ENCODE peak calls at places on chromosome 20, in ten cellular contexts. One of them, this sample, is unnamed.

GRCh38 chr20:17721802-17722486 is 22.2 kb downstream of the BANF2 start:
- DNase-seq in mesendoderm: peak
- DNase-seq in AG09319: no peak
- DNase-seq in skeletal muscle cell: no peak
- DNase-seq in fibroblast of pulmonary artery: peak
- DNase-seq in MG63: no peak
- DNase-seq in nucleus accumbens: no peak
- DNase-seq in GM23248: peak
- DNase-seq in NCI-H1436: no peak
- DNase-seq in left lung: no peak
- DNase-seq in this sample: no peak

GRCh38 chr20:57618091-57618765 is 2.0 kb downstream of the ZBP1 start:
- DNase-seq in mesendoderm: peak
- DNase-seq in AG09319: no peak
- DNase-seq in skeletal muscle cell: no peak
- DNase-seq in fibroblast of pulmonary artery: no peak
- DNase-seq in MG63: peak
- DNase-seq in nucleus accumbens: no peak
- DNase-seq in GM23248: peak
- DNase-seq in NCI-H1436: no peak
- DNase-seq in left lung: peak
- DNase-seq in this sample: no peak

GRCh38 chr20:35972445-35972844 is 4.1 kb downstream of the CNBD2 start:
- DNase-seq in mesendoderm: no peak
- DNase-seq in AG09319: no peak
- DNase-seq in skeletal muscle cell: no peak
- DNase-seq in fibroblast of pulmonary artery: no peak
- DNase-seq in MG63: no peak
- DNase-seq in nucleus accumbens: no peak
- DNase-seq in GM23248: peak
- DNase-seq in NCI-H1436: no peak
- DNase-seq in left lung: no peak
- DNase-seq in this sample: peak

GRCh38 chr20:13098720-13099355 is 90.1 kb downstream of the SPTLC3 start:
- DNase-seq in mesendoderm: no peak
- DNase-seq in AG09319: no peak
- DNase-seq in skeletal muscle cell: no peak
- DNase-seq in fibroblast of pulmonary artery: no peak
- DNase-seq in MG63: no peak
- DNase-seq in nucleus accumbens: no peak
- DNase-seq in GM23248: no peak
- DNase-seq in NCI-H1436: no peak
- DNase-seq in left lung: no peak
- DNase-seq in this sample: no peak

GRCh38 chr20:48339147-48339985 is 488.4 kb downstream of the PREX1 start:
- DNase-seq in mesendoderm: no peak
- DNase-seq in AG09319: no peak
- DNase-seq in skeletal muscle cell: peak
- DNase-seq in fibroblast of pulmonary artery: peak
- DNase-seq in MG63: peak
- DNase-seq in nucleus accumbens: no peak
- DNase-seq in GM23248: peak
- DNase-seq in NCI-H1436: no peak
- DNase-seq in left lung: no peak
- DNase-seq in this sample: peak

GRCh38 chr20:57526067-57526884 is 1.3 kb upstream of the CTCFL start:
- DNase-seq in mesendoderm: peak
- DNase-seq in AG09319: no peak
- DNase-seq in skeletal muscle cell: no peak
- DNase-seq in fibroblast of pulmonary artery: no peak
- DNase-seq in MG63: no peak
- DNase-seq in nucleus accumbens: no peak
- DNase-seq in GM23248: no peak
- DNase-seq in NCI-H1436: peak
- DNase-seq in left lung: no peak
- DNase-seq in this sample: no peak

GRCh38 chr20:18989736-18990474 is 176.3 kb downstream of the SCP2D1 start:
- DNase-seq in mesendoderm: no peak
- DNase-seq in AG09319: no peak
- DNase-seq in skeletal muscle cell: no peak
- DNase-seq in fibroblast of pulmonary artery: no peak
- DNase-seq in MG63: no peak
- DNase-seq in nucleus accumbens: no peak
- DNase-seq in GM23248: no peak
- DNase-seq in NCI-H1436: no peak
- DNase-seq in left lung: no peak
- DNase-seq in this sample: no peak

GRCh38 chr20:11682285-11682684 is 235.4 kb upstream of the BTBD3 start:
- DNase-seq in mesendoderm: no peak
- DNase-seq in AG09319: no peak
- DNase-seq in skeletal muscle cell: no peak
- DNase-seq in fibroblast of pulmonary artery: no peak
- DNase-seq in MG63: no peak
- DNase-seq in nucleus accumbens: no peak
- DNase-seq in GM23248: no peak
- DNase-seq in NCI-H1436: no peak
- DNase-seq in left lung: no peak
- DNase-seq in this sample: no peak

GRCh38 chr20:50373674-50374286 is 136.4 kb upstream of the PTPN1 start:
- DNase-seq in mesendoderm: peak
- DNase-seq in AG09319: no peak
- DNase-seq in skeletal muscle cell: no peak
- DNase-seq in fibroblast of pulmonary artery: peak
- DNase-seq in MG63: peak
- DNase-seq in nucleus accumbens: no peak
- DNase-seq in GM23248: peak
- DNase-seq in NCI-H1436: no peak
- DNase-seq in left lung: no peak
- DNase-seq in this sample: no peak

GRCh38 chr20:46563170-46563847 is 12.9 kb upstream of the OCSTAMP start:
- DNase-seq in mesendoderm: peak
- DNase-seq in AG09319: no peak
- DNase-seq in skeletal muscle cell: no peak
- DNase-seq in fibroblast of pulmonary artery: no peak
- DNase-seq in MG63: no peak
- DNase-seq in nucleus accumbens: no peak
- DNase-seq in GM23248: no peak
- DNase-seq in NCI-H1436: no peak
- DNase-seq in left lung: no peak
- DNase-seq in this sample: no peak

GRCh38 chr20:33914871-33915270 is 78.8 kb upstream of the RALY start:
- DNase-seq in mesendoderm: no peak
- DNase-seq in AG09319: no peak
- DNase-seq in skeletal muscle cell: no peak
- DNase-seq in fibroblast of pulmonary artery: peak
- DNase-seq in MG63: peak
- DNase-seq in nucleus accumbens: no peak
- DNase-seq in GM23248: peak
- DNase-seq in NCI-H1436: peak
- DNase-seq in left lung: no peak
- DNase-seq in this sample: no peak

GRCh38 chr20:6635034-6635736 is 132.3 kb upstream of the BMP2 start:
- DNase-seq in mesendoderm: no peak
- DNase-seq in AG09319: no peak
- DNase-seq in skeletal muscle cell: no peak
- DNase-seq in fibroblast of pulmonary artery: no peak
- DNase-seq in MG63: no peak
- DNase-seq in nucleus accumbens: no peak
- DNase-seq in GM23248: no peak
- DNase-seq in NCI-H1436: no peak
- DNase-seq in left lung: no peak
- DNase-seq in this sample: no peak

GRCh38 chr20:13008761-13009681 is at the start of gene SPTLC3:
- DNase-seq in mesendoderm: peak
- DNase-seq in AG09319: no peak
- DNase-seq in skeletal muscle cell: peak
- DNase-seq in fibroblast of pulmonary artery: peak
- DNase-seq in MG63: peak
- DNase-seq in nucleus accumbens: no peak
- DNase-seq in GM23248: peak
- DNase-seq in NCI-H1436: no peak
- DNase-seq in left lung: peak
- DNase-seq in this sample: peak

GRCh38 chr20:1212607-1213396 is 9.5 kb downstream of the C20orf202 start:
- DNase-seq in mesendoderm: peak
- DNase-seq in AG09319: peak
- DNase-seq in skeletal muscle cell: peak
- DNase-seq in fibroblast of pulmonary artery: peak
- DNase-seq in MG63: peak
- DNase-seq in nucleus accumbens: peak
- DNase-seq in GM23248: peak
- DNase-seq in NCI-H1436: peak
- DNase-seq in left lung: peak
- DNase-seq in this sample: peak

GRCh38 chr20:1907586-1907985 is 12.4 kb downstream of the SIRPA start:
- DNase-seq in mesendoderm: no peak
- DNase-seq in AG09319: no peak
- DNase-seq in skeletal muscle cell: peak
- DNase-seq in fibroblast of pulmonary artery: peak
- DNase-seq in MG63: peak
- DNase-seq in nucleus accumbens: no peak
- DNase-seq in GM23248: peak
- DNase-seq in NCI-H1436: no peak
- DNase-seq in left lung: no peak
- DNase-seq in this sample: peak

GRCh38 chr20:13205848-13206434 is 15.1 kb upstream of the ISM1 start:
- DNase-seq in mesendoderm: no peak
- DNase-seq in AG09319: no peak
- DNase-seq in skeletal muscle cell: no peak
- DNase-seq in fibroblast of pulmonary artery: no peak
- DNase-seq in MG63: no peak
- DNase-seq in nucleus accumbens: no peak
- DNase-seq in GM23248: no peak
- DNase-seq in NCI-H1436: no peak
- DNase-seq in left lung: no peak
- DNase-seq in this sample: no peak

GRCh38 chr20:33415948-33416347 is 14.6 kb upstream of the CDK5RAP1 start:
- DNase-seq in mesendoderm: peak
- DNase-seq in AG09319: no peak
- DNase-seq in skeletal muscle cell: no peak
- DNase-seq in fibroblast of pulmonary artery: peak
- DNase-seq in MG63: no peak
- DNase-seq in nucleus accumbens: no peak
- DNase-seq in GM23248: peak
- DNase-seq in NCI-H1436: no peak
- DNase-seq in left lung: no peak
- DNase-seq in this sample: no peak

GRCh38 chr20:63454729-63455567 is 17.5 kb downstream of the KCNQ2 start:
- DNase-seq in mesendoderm: peak
- DNase-seq in AG09319: no peak
- DNase-seq in skeletal muscle cell: no peak
- DNase-seq in fibroblast of pulmonary artery: no peak
- DNase-seq in MG63: no peak
- DNase-seq in nucleus accumbens: no peak
- DNase-seq in GM23248: no peak
- DNase-seq in NCI-H1436: peak
- DNase-seq in left lung: no peak
- DNase-seq in this sample: no peak

GRCh38 chr20:23332467-23332866 is 18.1 kb upstream of the NXT1 start:
- DNase-seq in mesendoderm: no peak
- DNase-seq in AG09319: no peak
- DNase-seq in skeletal muscle cell: no peak
- DNase-seq in fibroblast of pulmonary artery: no peak
- DNase-seq in MG63: no peak
- DNase-seq in nucleus accumbens: no peak
- DNase-seq in GM23248: no peak
- DNase-seq in NCI-H1436: no peak
- DNase-seq in left lung: no peak
- DNase-seq in this sample: no peak

GRCh38 chr20:22999756-23000155 is 35.4 kb upstream of the SSTR4 start:
- DNase-seq in mesendoderm: no peak
- DNase-seq in AG09319: no peak
- DNase-seq in skeletal muscle cell: no peak
- DNase-seq in fibroblast of pulmonary artery: no peak
- DNase-seq in MG63: peak
- DNase-seq in nucleus accumbens: no peak
- DNase-seq in GM23248: peak
- DNase-seq in NCI-H1436: no peak
- DNase-seq in left lung: no peak
- DNase-seq in this sample: peak

GRCh38 chr20:56986931-56987720 is 279.3 kb downstream of the BMP7 start:
- DNase-seq in mesendoderm: no peak
- DNase-seq in AG09319: no peak
- DNase-seq in skeletal muscle cell: no peak
- DNase-seq in fibroblast of pulmonary artery: no peak
- DNase-seq in MG63: no peak
- DNase-seq in nucleus accumbens: no peak
- DNase-seq in GM23248: no peak
- DNase-seq in NCI-H1436: no peak
- DNase-seq in left lung: no peak
- DNase-seq in this sample: no peak

GRCh38 chr20:7723284-7723683 is 217.0 kb downstream of the HAO1 start:
- DNase-seq in mesendoderm: no peak
- DNase-seq in AG09319: no peak
- DNase-seq in skeletal muscle cell: peak
- DNase-seq in fibroblast of pulmonary artery: peak
- DNase-seq in MG63: peak
- DNase-seq in nucleus accumbens: no peak
- DNase-seq in GM23248: peak
- DNase-seq in NCI-H1436: no peak
- DNase-seq in left lung: no peak
- DNase-seq in this sample: peak

GRCh38 chr20:39849664-39850063 is 839.4 kb downstream of the MAFB start:
- DNase-seq in mesendoderm: no peak
- DNase-seq in AG09319: peak
- DNase-seq in skeletal muscle cell: peak
- DNase-seq in fibroblast of pulmonary artery: peak
- DNase-seq in MG63: peak
- DNase-seq in nucleus accumbens: no peak
- DNase-seq in GM23248: peak
- DNase-seq in NCI-H1436: no peak
- DNase-seq in left lung: peak
- DNase-seq in this sample: peak

GRCh38 chr20:47142782-47143170 is 213.7 kb downstream of the ZMYND8 start:
- DNase-seq in mesendoderm: no peak
- DNase-seq in AG09319: no peak
- DNase-seq in skeletal muscle cell: no peak
- DNase-seq in fibroblast of pulmonary artery: no peak
- DNase-seq in MG63: no peak
- DNase-seq in nucleus accumbens: no peak
- DNase-seq in GM23248: no peak
- DNase-seq in NCI-H1436: no peak
- DNase-seq in left lung: no peak
- DNase-seq in this sample: no peak

GRCh38 chr20:26276811-26277210 is 580.2 kb upstream of the ZNF337 start:
- DNase-seq in mesendoderm: peak
- DNase-seq in AG09319: no peak
- DNase-seq in skeletal muscle cell: no peak
- DNase-seq in fibroblast of pulmonary artery: peak
- DNase-seq in MG63: peak
- DNase-seq in nucleus accumbens: no peak
- DNase-seq in GM23248: peak
- DNase-seq in NCI-H1436: peak
- DNase-seq in left lung: no peak
- DNase-seq in this sample: peak

GRCh38 chr20:35339007-35339406 is 46.8 kb upstream of the FAM83C start:
- DNase-seq in mesendoderm: no peak
- DNase-seq in AG09319: peak
- DNase-seq in skeletal muscle cell: peak
- DNase-seq in fibroblast of pulmonary artery: peak
- DNase-seq in MG63: peak
- DNase-seq in nucleus accumbens: no peak
- DNase-seq in GM23248: peak
- DNase-seq in NCI-H1436: no peak
- DNase-seq in left lung: no peak
- DNase-seq in this sample: peak

GRCh38 chr20:9200620-9201019 is 131.7 kb downstream of the PLCB4 start:
- DNase-seq in mesendoderm: peak
- DNase-seq in AG09319: no peak
- DNase-seq in skeletal muscle cell: peak
- DNase-seq in fibroblast of pulmonary artery: peak
- DNase-seq in MG63: peak
- DNase-seq in nucleus accumbens: no peak
- DNase-seq in GM23248: peak
- DNase-seq in NCI-H1436: no peak
- DNase-seq in left lung: no peak
- DNase-seq in this sample: no peak

GRCh38 chr20:24991897-24992419 is 593 bp downstream of the APMAP start:
- DNase-seq in mesendoderm: peak
- DNase-seq in AG09319: no peak
- DNase-seq in skeletal muscle cell: no peak
- DNase-seq in fibroblast of pulmonary artery: peak
- DNase-seq in MG63: peak
- DNase-seq in nucleus accumbens: no peak
- DNase-seq in GM23248: peak
- DNase-seq in NCI-H1436: no peak
- DNase-seq in left lung: peak
- DNase-seq in this sample: no peak

This sample was measured in stromal cell of bone marrow.